ENCODE peak calls at places on chromosomes 11 and 22, in five cellular contexts. One of them, this sample, is unnamed.

GRCh38 chr11:66081505-66081904 is 11.4 kb downstream of the PACS1 start:
- DNase-seq in SHP77: no peak
- DNase-seq in NCI-H460: no peak
- DNase-seq in AG09309: no peak
- DNase-seq in ELR: peak; percentile 30
- DNase-seq in this sample: peak; percentile 45

GRCh38 chr11:77153276-77154185 is 25.5 kb downstream of the MYO7A start:
- DNase-seq in SHP77: no peak
- DNase-seq in NCI-H460: no peak
- DNase-seq in AG09309: no peak
- DNase-seq in ELR: no peak
- DNase-seq in this sample: no peak

GRCh38 chr11:122167100-122167499 is 51.1 kb upstream of the BLID start:
- DNase-seq in SHP77: no peak
- DNase-seq in NCI-H460: no peak
- DNase-seq in AG09309: peak; percentile 62
- DNase-seq in ELR: peak; percentile 92
- DNase-seq in this sample: no peak

GRCh38 chr11:78031629-78032028 is 8.6 kb upstream of the KCTD14 start:
- DNase-seq in SHP77: no peak
- DNase-seq in NCI-H460: no peak
- DNase-seq in AG09309: no peak
- DNase-seq in ELR: no peak
- DNase-seq in this sample: no peak

GRCh38 chr11:65822760-65823528 is 10.8 kb upstream of the SNX32 start:
- DNase-seq in SHP77: no peak
- DNase-seq in NCI-H460: no peak
- DNase-seq in AG09309: no peak
- DNase-seq in ELR: no peak
- DNase-seq in this sample: no peak

GRCh38 chr22:37639070-37639760 is at the start of gene SH3BP1:
- DNase-seq in SHP77: no peak
- DNase-seq in NCI-H460: no peak
- DNase-seq in AG09309: no peak
- DNase-seq in ELR: peak; percentile 68
- DNase-seq in this sample: no peak

GRCh38 chr11:70206226-70206785 is 3.2 kb downstream of the FADD start:
- DNase-seq in SHP77: no peak
- DNase-seq in NCI-H460: no peak
- DNase-seq in AG09309: no peak
- DNase-seq in ELR: no peak
- DNase-seq in this sample: no peak

GRCh38 chr11:72162891-72163492 is 27.5 kb downstream of the FOLR3 start:
- DNase-seq in SHP77: peak; percentile 15
- DNase-seq in NCI-H460: no peak
- DNase-seq in AG09309: no peak
- DNase-seq in ELR: no peak
- DNase-seq in this sample: no peak

GRCh38 chr11:130439160-130439519 is 9.3 kb upstream of the ADAMTS15 start:
- DNase-seq in SHP77: no peak
- DNase-seq in NCI-H460: no peak
- DNase-seq in AG09309: no peak
- DNase-seq in ELR: no peak
- DNase-seq in this sample: no peak

GRCh38 chr11:8839957-8840945 is 70.7 kb upstream of the AKIP1 start:
- DNase-seq in SHP77: no peak
- DNase-seq in NCI-H460: no peak
- DNase-seq in AG09309: no peak
- DNase-seq in ELR: peak; percentile 66
- DNase-seq in this sample: no peak

GRCh38 chr22:22745225-22746060 is 101.0 kb downstream of the GGTLC2 start:
- DNase-seq in SHP77: peak; percentile 15
- DNase-seq in NCI-H460: peak; percentile 14
- DNase-seq in AG09309: no peak
- DNase-seq in ELR: peak; percentile 17
- DNase-seq in this sample: peak; percentile 43

GRCh38 chr11:57324154-57324885 is 432 bp downstream of the TNKS1BP1 start:
- DNase-seq in SHP77: no peak
- DNase-seq in NCI-H460: no peak
- DNase-seq in AG09309: no peak
- DNase-seq in ELR: peak; percentile 54
- DNase-seq in this sample: no peak

GRCh38 chr11:67310246-67311050 is 7.1 kb downstream of the SSH3 start:
- DNase-seq in SHP77: no peak
- DNase-seq in NCI-H460: no peak
- DNase-seq in AG09309: no peak
- DNase-seq in ELR: no peak
- DNase-seq in this sample: no peak

GRCh38 chr11:80587906-80588305 is 1147.1 kb upstream of the TENM4 start:
- DNase-seq in SHP77: no peak
- DNase-seq in NCI-H460: no peak
- DNase-seq in AG09309: no peak
- DNase-seq in ELR: no peak
- DNase-seq in this sample: no peak

GRCh38 chr11:126024143-126024542 is 38.5 kb downstream of the CDON start:
- DNase-seq in SHP77: no peak
- DNase-seq in NCI-H460: no peak
- DNase-seq in AG09309: no peak
- DNase-seq in ELR: no peak
- DNase-seq in this sample: no peak

GRCh38 chr11:7965386-7965785 is at the start of gene NLRP10:
- DNase-seq in SHP77: no peak
- DNase-seq in NCI-H460: no peak
- DNase-seq in AG09309: peak; percentile 80
- DNase-seq in ELR: peak; percentile 84
- DNase-seq in this sample: no peak

GRCh38 chr11:45390407-45390806 is 104.3 kb upstream of the SYT13 start:
- DNase-seq in SHP77: no peak
- DNase-seq in NCI-H460: no peak
- DNase-seq in AG09309: peak; percentile 44
- DNase-seq in ELR: no peak
- DNase-seq in this sample: no peak

GRCh38 chr22:20432244-20432686 is 5.4 kb downstream of the SCARF2 start:
- DNase-seq in SHP77: no peak
- DNase-seq in NCI-H460: no peak
- DNase-seq in AG09309: no peak
- DNase-seq in ELR: no peak
- DNase-seq in this sample: no peak

GRCh38 chr22:33389927-33390326 is 331.7 kb upstream of the SYN3 start:
- DNase-seq in SHP77: no peak
- DNase-seq in NCI-H460: no peak
- DNase-seq in AG09309: no peak
- DNase-seq in ELR: no peak
- DNase-seq in this sample: no peak

GRCh38 chr22:46090051-46090591 is 60.2 kb upstream of the PPARA start:
- DNase-seq in SHP77: no peak
- DNase-seq in NCI-H460: no peak
- DNase-seq in AG09309: no peak
- DNase-seq in ELR: no peak
- DNase-seq in this sample: no peak

GRCh38 chr11:130947481-130947880 is 31.2 kb upstream of the SNX19 start:
- DNase-seq in SHP77: no peak
- DNase-seq in NCI-H460: no peak
- DNase-seq in AG09309: no peak
- DNase-seq in ELR: no peak
- DNase-seq in this sample: no peak

GRCh38 chr11:17611049-17611448 is 64.0 kb downstream of the OTOG start:
- DNase-seq in SHP77: no peak
- DNase-seq in NCI-H460: no peak
- DNase-seq in AG09309: no peak
- DNase-seq in ELR: no peak
- DNase-seq in this sample: peak; percentile 8

GRCh38 chr11:68004551-68005335 is 846 bp upstream of the UNC93B1 start:
- DNase-seq in SHP77: no peak
- DNase-seq in NCI-H460: no peak
- DNase-seq in AG09309: no peak
- DNase-seq in ELR: no peak
- DNase-seq in this sample: no peak

GRCh38 chr11:128752379-128752778 is 58.5 kb downstream of the FLI1 start:
- DNase-seq in SHP77: no peak
- DNase-seq in NCI-H460: no peak
- DNase-seq in AG09309: no peak
- DNase-seq in ELR: no peak
- DNase-seq in this sample: no peak

GRCh38 chr11:111938687-111939160 is 1.6 kb downstream of the DIXDC1 start:
- DNase-seq in SHP77: no peak
- DNase-seq in NCI-H460: no peak
- DNase-seq in AG09309: no peak
- DNase-seq in ELR: peak; percentile 73
- DNase-seq in this sample: no peak

GRCh38 chr22:30077279-30077678 is 3.0 kb upstream of the HORMAD2 start:
- DNase-seq in SHP77: no peak
- DNase-seq in NCI-H460: no peak
- DNase-seq in AG09309: no peak
- DNase-seq in ELR: no peak
- DNase-seq in this sample: no peak

GRCh38 chr11:44519989-44520737 is 45.3 kb upstream of the CD82 start:
- DNase-seq in SHP77: no peak
- DNase-seq in NCI-H460: no peak
- DNase-seq in AG09309: no peak
- DNase-seq in ELR: no peak
- DNase-seq in this sample: no peak

GRCh38 chr11:118341749-118342489 is 586 bp downstream of the CD3D start:
- DNase-seq in SHP77: no peak
- DNase-seq in NCI-H460: no peak
- DNase-seq in AG09309: no peak
- DNase-seq in ELR: no peak
- DNase-seq in this sample: no peak

GRCh38 chr22:24153353-24153752 is 27.9 kb upstream of the SUSD2 start:
- DNase-seq in SHP77: no peak
- DNase-seq in NCI-H460: no peak
- DNase-seq in AG09309: no peak
- DNase-seq in ELR: peak; percentile 59
- DNase-seq in this sample: peak; percentile 31

GRCh38 chr22:44525872-44526271 is 27.8 kb upstream of the RTL6 start:
- DNase-seq in SHP77: no peak
- DNase-seq in NCI-H460: no peak
- DNase-seq in AG09309: no peak
- DNase-seq in ELR: no peak
- DNase-seq in this sample: no peak

GRCh38 chr22:24685804-24686203 is 82.8 kb downstream of the GGT1 start:
- DNase-seq in SHP77: no peak
- DNase-seq in NCI-H460: no peak
- DNase-seq in AG09309: no peak
- DNase-seq in ELR: no peak
- DNase-seq in this sample: no peak

GRCh38 chr22:46111645-46112306 is 38.5 kb upstream of the PPARA start:
- DNase-seq in SHP77: no peak
- DNase-seq in NCI-H460: no peak
- DNase-seq in AG09309: no peak
- DNase-seq in ELR: no peak
- DNase-seq in this sample: no peak

GRCh38 chr22:29871684-29872083 is 11.3 kb upstream of the MTMR3 start:
- DNase-seq in SHP77: no peak
- DNase-seq in NCI-H460: no peak
- DNase-seq in AG09309: no peak
- DNase-seq in ELR: no peak
- DNase-seq in this sample: no peak

GRCh38 chr11:54944211-54944610 is 237.6 kb downstream of the OR4A5 start:
- DNase-seq in SHP77: no peak
- DNase-seq in NCI-H460: no peak
- DNase-seq in AG09309: no peak
- DNase-seq in ELR: no peak
- DNase-seq in this sample: no peak

This sample was measured in central memory CD8-positive, alpha-beta T cell.